ENCODE peak calls at places on chromosomes 5 and 9, in five cellular contexts. One of them, this sample, is unnamed.

GRCh38 chr5:126864042-126864688 is 87.2 kb downstream of the LMNB1 start:
- DNase-seq in epithelial cell of proximal tubule: no peak
- DNase-seq in AG09309: no peak
- DNase-seq in K562: peak; percentile 94
- DNase-seq in CD8-positive, alpha-beta T cell: no peak
- DNase-seq in this sample: no peak

GRCh38 chr9:91379461-91379860 is 17.7 kb upstream of the AUH start:
- DNase-seq in CD8-positive, alpha-beta T cell: no peak
- DNase-seq in AG09309: no peak
- DNase-seq in epithelial cell of proximal tubule: no peak
- DNase-seq in K562: no peak
- DNase-seq in this sample: no peak

GRCh38 chr5:103037673-103038455 is 82.1 kb downstream of the GIN1 start:
- DNase-seq in AG09309: no peak
- DNase-seq in CD8-positive, alpha-beta T cell: no peak
- DNase-seq in K562: no peak
- DNase-seq in epithelial cell of proximal tubule: no peak
- DNase-seq in this sample: no peak

GRCh38 chr9:132536124-132536523 is 46.3 kb upstream of the BARHL1 start:
- DNase-seq in AG09309: no peak
- DNase-seq in K562: no peak
- DNase-seq in CD8-positive, alpha-beta T cell: no peak
- DNase-seq in epithelial cell of proximal tubule: no peak
- DNase-seq in this sample: no peak

GRCh38 chr5:167786871-167787568 is 504.4 kb upstream of the WWC1 start:
- DNase-seq in CD8-positive, alpha-beta T cell: no peak
- DNase-seq in AG09309: no peak
- DNase-seq in epithelial cell of proximal tubule: no peak
- DNase-seq in K562: no peak
- DNase-seq in this sample: no peak

GRCh38 chr9:114884787-114885452 is 45.5 kb downstream of the TNFSF8 start:
- DNase-seq in AG09309: no peak
- DNase-seq in epithelial cell of proximal tubule: peak; percentile 91
- DNase-seq in CD8-positive, alpha-beta T cell: no peak
- DNase-seq in K562: no peak
- DNase-seq in this sample: no peak

GRCh38 chr9:755454-756381 is 85.8 kb upstream of the DMRT1 start:
- DNase-seq in epithelial cell of proximal tubule: no peak
- DNase-seq in CD8-positive, alpha-beta T cell: no peak
- DNase-seq in K562: no peak
- DNase-seq in AG09309: peak; percentile 64
- DNase-seq in this sample: no peak

GRCh38 chr9:88826651-88827245 is 164.5 kb upstream of the S1PR3 start:
- DNase-seq in CD8-positive, alpha-beta T cell: no peak
- DNase-seq in AG09309: peak; percentile 84
- DNase-seq in epithelial cell of proximal tubule: no peak
- DNase-seq in K562: no peak
- DNase-seq in this sample: no peak

GRCh38 chr9:19119801-19120440 is 7.4 kb downstream of the PLIN2 start:
- DNase-seq in epithelial cell of proximal tubule: no peak
- DNase-seq in K562: no peak
- DNase-seq in CD8-positive, alpha-beta T cell: no peak
- DNase-seq in AG09309: no peak
- DNase-seq in this sample: no peak

GRCh38 chr9:137354153-137354844 is 52.2 kb upstream of the NRARP start:
- DNase-seq in CD8-positive, alpha-beta T cell: no peak
- DNase-seq in AG09309: no peak
- DNase-seq in K562: no peak
- DNase-seq in epithelial cell of proximal tubule: no peak
- DNase-seq in this sample: no peak

GRCh38 chr5:170248172-170248571 is 15.4 kb downstream of the C5orf58 start:
- DNase-seq in CD8-positive, alpha-beta T cell: no peak
- DNase-seq in epithelial cell of proximal tubule: no peak
- DNase-seq in AG09309: no peak
- DNase-seq in K562: no peak
- DNase-seq in this sample: no peak

GRCh38 chr5:90294604-90295003 is 115.0 kb downstream of the CETN3 start:
- DNase-seq in epithelial cell of proximal tubule: no peak
- DNase-seq in CD8-positive, alpha-beta T cell: no peak
- DNase-seq in AG09309: no peak
- DNase-seq in K562: no peak
- DNase-seq in this sample: no peak

GRCh38 chr5:159184858-159185381 is 24.4 kb downstream of the RNF145 start:
- DNase-seq in AG09309: peak; percentile 39
- DNase-seq in epithelial cell of proximal tubule: no peak
- DNase-seq in CD8-positive, alpha-beta T cell: no peak
- DNase-seq in K562: no peak
- DNase-seq in this sample: no peak

GRCh38 chr5:43305948-43306563 is 7.2 kb downstream of the HMGCS1 start:
- DNase-seq in AG09309: peak; percentile 50
- DNase-seq in epithelial cell of proximal tubule: no peak
- DNase-seq in K562: peak; percentile 45
- DNase-seq in CD8-positive, alpha-beta T cell: no peak
- DNase-seq in this sample: peak; percentile 36

GRCh38 chr5:171711631-171712030 is 74.0 kb upstream of the SMIM23 start:
- DNase-seq in K562: no peak
- DNase-seq in CD8-positive, alpha-beta T cell: no peak
- DNase-seq in epithelial cell of proximal tubule: no peak
- DNase-seq in AG09309: no peak
- DNase-seq in this sample: no peak

GRCh38 chr9:89295400-89295799 is 15.6 kb upstream of the CKS2 start:
- DNase-seq in epithelial cell of proximal tubule: no peak
- DNase-seq in CD8-positive, alpha-beta T cell: no peak
- DNase-seq in K562: no peak
- DNase-seq in AG09309: no peak
- DNase-seq in this sample: no peak

GRCh38 chr9:120532475-120532874 is 47.5 kb downstream of the CDK5RAP2 start:
- DNase-seq in K562: no peak
- DNase-seq in CD8-positive, alpha-beta T cell: no peak
- DNase-seq in epithelial cell of proximal tubule: no peak
- DNase-seq in AG09309: no peak
- DNase-seq in this sample: no peak

GRCh38 chr9:86413966-86414880 is 60.0 kb upstream of the TUT7 start:
- DNase-seq in K562: peak; percentile 10
- DNase-seq in epithelial cell of proximal tubule: no peak
- DNase-seq in CD8-positive, alpha-beta T cell: no peak
- DNase-seq in AG09309: no peak
- DNase-seq in this sample: no peak

GRCh38 chr9:70987986-70988385 is 133.4 kb downstream of the TRPM3 start:
- DNase-seq in K562: no peak
- DNase-seq in AG09309: peak; percentile 89
- DNase-seq in epithelial cell of proximal tubule: no peak
- DNase-seq in CD8-positive, alpha-beta T cell: no peak
- DNase-seq in this sample: no peak

GRCh38 chr9:121305269-121305994 is 37.5 kb downstream of the GSN start:
- DNase-seq in K562: no peak
- DNase-seq in epithelial cell of proximal tubule: no peak
- DNase-seq in CD8-positive, alpha-beta T cell: no peak
- DNase-seq in AG09309: no peak
- DNase-seq in this sample: no peak

GRCh38 chr9:73237140-73237539 is 85.5 kb downstream of the ANXA1 start:
- DNase-seq in AG09309: no peak
- DNase-seq in CD8-positive, alpha-beta T cell: no peak
- DNase-seq in epithelial cell of proximal tubule: no peak
- DNase-seq in K562: no peak
- DNase-seq in this sample: no peak

GRCh38 chr5:53249529-53249928 is 140.0 kb upstream of the MOCS2 start:
- DNase-seq in K562: no peak
- DNase-seq in CD8-positive, alpha-beta T cell: no peak
- DNase-seq in AG09309: peak; percentile 93
- DNase-seq in epithelial cell of proximal tubule: no peak
- DNase-seq in this sample: peak; percentile 20

GRCh38 chr5:40906351-40906751 is 2.9 kb upstream of the C7 start:
- DNase-seq in CD8-positive, alpha-beta T cell: no peak
- DNase-seq in K562: no peak
- DNase-seq in AG09309: no peak
- DNase-seq in epithelial cell of proximal tubule: no peak
- DNase-seq in this sample: no peak

GRCh38 chr5:85927632-85928031 is 690.1 kb upstream of the COX7C start:
- DNase-seq in K562: no peak
- DNase-seq in CD8-positive, alpha-beta T cell: no peak
- DNase-seq in AG09309: no peak
- DNase-seq in epithelial cell of proximal tubule: no peak
- DNase-seq in this sample: no peak
- H3K4me3 ChIP-seq in K562: no peak overlapping the region
- H3K4me3 ChIP-seq in CD8-positive, alpha-beta T cell: no peak overlapping the region
- H3K4me3 ChIP-seq in AG09309: no peak overlapping the region
- H3K4me3 ChIP-seq in epithelial cell of proximal tubule: no peak overlapping the region
- H3K4me3 ChIP-seq in this sample: no peak overlapping the region

DNA sequence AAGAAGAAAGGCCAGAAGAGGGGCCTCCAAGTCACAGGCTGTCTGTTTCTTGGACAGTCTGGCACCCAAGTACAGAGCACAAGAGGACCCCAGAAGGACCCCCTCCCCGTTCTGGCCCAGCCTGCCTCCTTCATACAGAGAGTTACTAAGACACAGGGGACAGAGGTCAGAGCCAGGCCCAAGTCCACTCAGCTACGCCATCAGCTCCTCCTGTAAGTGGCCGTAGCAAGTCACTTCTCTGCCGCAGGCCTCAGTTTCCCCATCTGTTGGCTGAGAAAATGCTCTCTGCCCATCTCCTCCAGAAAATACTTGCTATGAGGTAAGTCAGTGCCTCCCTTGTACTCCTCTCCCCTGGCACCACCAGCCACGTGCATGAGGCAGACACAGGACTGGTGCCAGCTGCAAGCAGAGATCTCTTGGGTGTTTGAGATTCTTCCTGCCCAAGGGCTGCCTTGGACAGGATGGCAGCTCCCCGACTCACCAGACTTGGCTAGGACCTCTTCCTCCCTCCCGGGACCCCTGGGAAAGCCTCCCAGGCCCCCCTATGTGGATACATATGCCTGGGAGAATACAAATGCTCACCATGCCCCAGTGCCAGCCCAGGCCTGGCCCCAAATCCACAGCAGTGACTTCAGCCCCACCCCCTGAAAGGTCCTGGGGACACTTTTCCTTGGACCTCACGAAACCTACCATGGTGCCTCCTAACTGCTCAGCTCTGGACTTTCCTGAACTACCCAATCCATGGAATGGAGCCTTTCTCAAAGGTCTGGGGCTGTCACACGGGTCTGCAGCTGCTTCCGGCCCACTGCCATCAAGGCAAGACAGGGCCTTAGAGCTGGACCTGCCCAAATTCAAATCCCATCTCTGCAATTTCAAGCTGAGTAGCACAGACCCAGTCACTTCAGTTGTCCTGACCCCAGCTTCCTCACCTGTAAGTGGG is 5.1 kb downstream of the EEIG1 start:
- DNase-seq in CD8-positive, alpha-beta T cell: no peak
- DNase-seq in epithelial cell of proximal tubule: no peak
- DNase-seq in AG09309: no peak
- DNase-seq in K562: no peak
- DNase-seq in this sample: no peak
- H3K4me3 ChIP-seq in CD8-positive, alpha-beta T cell: peak overlapping the region; percentile 73
- H3K4me3 ChIP-seq in epithelial cell of proximal tubule: no peak overlapping the region
- H3K4me3 ChIP-seq in AG09309: no peak overlapping the region
- H3K4me3 ChIP-seq in K562: no peak overlapping the region
- H3K4me3 ChIP-seq in this sample: peak overlapping the region; percentile 98

GRCh38 chr5:151236888-151237287 is 13.0 kb upstream of the CCDC69 start:
- DNase-seq in epithelial cell of proximal tubule: no peak
- DNase-seq in K562: no peak
- DNase-seq in AG09309: no peak
- DNase-seq in CD8-positive, alpha-beta T cell: no peak
- DNase-seq in this sample: no peak

GRCh38 chr5:151231359-151231758 is 7.5 kb upstream of the CCDC69 start:
- DNase-seq in CD8-positive, alpha-beta T cell: no peak
- DNase-seq in AG09309: no peak
- DNase-seq in K562: no peak
- DNase-seq in epithelial cell of proximal tubule: no peak
- DNase-seq in this sample: no peak

GRCh38 chr5:151230048-151230680 is 6.3 kb upstream of the CCDC69 start:
- DNase-seq in K562: no peak
- DNase-seq in AG09309: no peak
- DNase-seq in CD8-positive, alpha-beta T cell: no peak
- DNase-seq in epithelial cell of proximal tubule: no peak
- DNase-seq in this sample: no peak

GRCh38 chr5:151234476-151235238 is 10.8 kb upstream of the CCDC69 start:
- DNase-seq in AG09309: no peak
- DNase-seq in K562: no peak
- DNase-seq in CD8-positive, alpha-beta T cell: no peak
- DNase-seq in epithelial cell of proximal tubule: no peak
- DNase-seq in this sample: no peak

GRCh38 chr5:151233576-151234202 is 9.8 kb upstream of the CCDC69 start:
- DNase-seq in epithelial cell of proximal tubule: no peak
- DNase-seq in K562: no peak
- DNase-seq in AG09309: no peak
- DNase-seq in CD8-positive, alpha-beta T cell: no peak
- DNase-seq in this sample: no peak
- H3K4me3 ChIP-seq in epithelial cell of proximal tubule: no peak overlapping the region
- H3K4me3 ChIP-seq in K562: no peak overlapping the region
- H3K4me3 ChIP-seq in AG09309: no peak overlapping the region
- H3K4me3 ChIP-seq in CD8-positive, alpha-beta T cell: no peak overlapping the region
- H3K4me3 ChIP-seq in this sample: no peak overlapping the region

DNA sequence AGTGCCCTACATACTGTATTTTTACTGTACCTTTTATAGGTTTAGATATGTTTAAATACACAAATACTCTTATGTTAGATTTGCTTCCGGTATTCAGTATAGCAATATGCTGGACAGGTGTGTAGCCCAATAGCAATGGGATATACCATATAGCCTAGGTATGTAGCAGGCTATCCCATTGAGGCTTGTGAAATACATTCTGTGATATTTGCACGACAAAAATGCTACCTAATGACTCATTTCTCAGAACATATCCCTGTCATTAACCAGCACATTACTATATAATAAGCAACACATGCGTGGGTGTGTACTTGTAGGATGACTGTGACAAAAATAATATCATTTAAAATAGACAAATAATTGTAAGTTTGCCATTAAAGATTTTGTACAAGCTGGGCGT is 208.8 kb downstream of the MRPS30 start:
- DNase-seq in K562: no peak
- DNase-seq in AG09309: no peak
- DNase-seq in CD8-positive, alpha-beta T cell: no peak
- DNase-seq in epithelial cell of proximal tubule: no peak
- DNase-seq in this sample: no peak
- H3K4me3 ChIP-seq in K562: no peak overlapping the region
- H3K4me3 ChIP-seq in AG09309: no peak overlapping the region
- H3K4me3 ChIP-seq in CD8-positive, alpha-beta T cell: no peak overlapping the region
- H3K4me3 ChIP-seq in epithelial cell of proximal tubule: no peak overlapping the region
- H3K4me3 ChIP-seq in this sample: no peak overlapping the region

GRCh38 chr9:127583605-127584053 is 28.4 kb upstream of the STXBP1 start:
- DNase-seq in CD8-positive, alpha-beta T cell: no peak
- DNase-seq in epithelial cell of proximal tubule: no peak
- DNase-seq in AG09309: no peak
- DNase-seq in K562: no peak
- DNase-seq in this sample: no peak
- H3K4me3 ChIP-seq in CD8-positive, alpha-beta T cell: no peak overlapping the region
- H3K4me3 ChIP-seq in epithelial cell of proximal tubule: no peak overlapping the region
- H3K4me3 ChIP-seq in AG09309: no peak overlapping the region
- H3K4me3 ChIP-seq in K562: no peak overlapping the region
- H3K4me3 ChIP-seq in this sample: no peak overlapping the region

GRCh38 chr5:177022386-177023246 is at the start of gene ZNF346:
- DNase-seq in CD8-positive, alpha-beta T cell: peak; percentile 81
- DNase-seq in AG09309: peak; percentile 61
- DNase-seq in epithelial cell of proximal tubule: peak; percentile 30
- DNase-seq in K562: peak; percentile 96
- DNase-seq in this sample: peak; percentile 67
- H3K4me3 ChIP-seq in CD8-positive, alpha-beta T cell: peak within 1 kb of the TSS; percentile 93
- H3K4me3 ChIP-seq in AG09309: peak within 1 kb of the TSS; percentile 61
- H3K4me3 ChIP-seq in epithelial cell of proximal tubule: peak within 1 kb of the TSS; percentile 97
- H3K4me3 ChIP-seq in K562: peak within 1 kb of the TSS; percentile 90
- H3K4me3 ChIP-seq in this sample: peak within 1 kb of the TSS; percentile 79

GRCh38 chr5:139787257-139787567 is 8.4 kb upstream of the PSD2 start:
- DNase-seq in K562: no peak
- DNase-seq in epithelial cell of proximal tubule: peak; percentile 32
- DNase-seq in CD8-positive, alpha-beta T cell: no peak
- DNase-seq in AG09309: no peak
- DNase-seq in this sample: no peak
- H3K4me3 ChIP-seq in K562: no peak overlapping the region
- H3K4me3 ChIP-seq in epithelial cell of proximal tubule: no peak overlapping the region
- H3K4me3 ChIP-seq in CD8-positive, alpha-beta T cell: no peak overlapping the region
- H3K4me3 ChIP-seq in AG09309: no peak overlapping the region
- H3K4me3 ChIP-seq in this sample: peak overlapping the region; percentile 92